ENCODE peak calls at places on chromosomes 5 and 9, in five cellular contexts. K, H, O, T and N are unnamed samples. For H3K4me1, the result is how much of the 10 kb centered on the place peaks cover.

GRCh38 chr5:9430306-9430705 is 115.6 kb downstream of the SEMA5A start:
- DNase-seq in K (no peak), H (no peak), O (no peak), T (no peak), N (no peak)

GRCh38 chr5:173884402-173885053 is 3.6 kb upstream of the CPEB4 start:
- DNase-seq in K (no peak), H (no peak), O (no peak), T (no peak), N (no peak)

GRCh38 chr9:111874500-111874899 is 22.1 kb upstream of the UGCG start:
- DNase-seq in K (no peak), H (no peak), O (no peak), T (no peak), N (no peak)

GRCh38 chr5:168407222-168407621 is 79.0 kb upstream of the RARS1 start:
- DNase-seq in K (no peak), H (no peak), O (no peak), T (no peak), N (no peak)

GRCh38 chr9:16689352-16689938 is 181.0 kb downstream of the BNC2 start:
- DNase-seq in K (peak), H (no peak), O (peak), T (no peak), N (no peak)

GRCh38 chr5:53426878-53427277 is 53.6 kb upstream of the FST start:
- DNase-seq in K (no peak), H (no peak), O (no peak), T (no peak), N (no peak)

GRCh38 chr5:136769900-136770684 is 404.7 kb upstream of the TRPC7 start:
- DNase-seq in K (peak), H (peak), O (peak), T (peak), N (peak)

GRCh38 chr5:55603947-55604346 is 69.2 kb upstream of the PLPP1 start:
- DNase-seq in K (no peak), H (peak), O (no peak), T (no peak), N (no peak)

GRCh38 chr5:133930061-133930823 is 38.2 kb downstream of the C5orf15 start:
- DNase-seq in K (peak), H (no peak), O (no peak), T (no peak), N (no peak)

GRCh38 chr5:143023447-143024096 is 253.4 kb downstream of the ARHGAP26 start:
- DNase-seq in K (peak), H (no peak), O (peak), T (no peak), N (peak)

GRCh38 chr5:66080664-66081063 is 63.4 kb upstream of the SREK1 start:
- DNase-seq in K (no peak), H (no peak), O (no peak), T (no peak), N (no peak)

GRCh38 chr9:71514344-71514975 is 253.9 kb downstream of the CEMIP2 start:
- DNase-seq in K (no peak), H (no peak), O (no peak), T (no peak), N (no peak)

GRCh38 chr5:100889896-100890295 is 13.2 kb downstream of the ST8SIA4 start:
- DNase-seq in K (no peak), H (no peak), O (no peak), T (no peak), N (no peak)

GRCh38 chr5:100890514-100891008 is 12.5 kb downstream of the ST8SIA4 start:
- DNase-seq in K (no peak), H (no peak), O (no peak), T (no peak), N (no peak)

GRCh38 chr5:100889165-100889564 is 13.9 kb downstream of the ST8SIA4 start:
- DNase-seq in K (no peak), H (no peak), O (no peak), T (no peak), N (no peak)
- H3K4me1 ChIP-seq in K (under half), H (under half), O (under half), T (under half), N (under half)

DNA sequence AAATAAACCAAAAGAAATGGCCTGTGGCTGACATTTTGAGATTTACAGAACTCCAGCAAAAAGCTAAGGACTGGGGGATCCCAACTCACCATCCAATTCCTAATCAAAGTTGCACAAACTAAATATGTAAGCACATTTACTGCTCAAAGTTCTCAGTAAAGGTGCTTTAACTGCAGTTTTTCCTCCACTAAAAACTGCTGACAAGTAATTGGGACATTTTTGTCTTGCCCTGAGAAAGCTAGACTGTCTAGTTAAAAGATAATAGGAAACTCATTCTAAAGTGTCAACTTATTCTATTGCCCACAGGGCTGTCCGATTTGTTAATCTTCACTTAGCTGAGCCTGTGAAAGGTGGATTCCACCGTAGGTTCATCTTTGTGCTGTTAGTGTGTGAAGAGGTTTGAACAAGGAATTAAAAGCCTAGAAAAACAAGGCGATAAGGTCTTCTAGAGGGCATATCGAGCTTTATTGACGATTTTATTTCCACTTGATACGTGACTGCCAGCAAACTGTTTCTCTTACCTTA is 1.0 kb downstream of the DOCK8 start:
- DNase-seq in K (no peak), H (no peak), O (no peak), T (no peak), N (no peak)
- H3K4me3 ChIP-seq in K (peak), H (no peak), O (peak), T (peak), N (peak)

GRCh38 chr9:73116030-73116429 is 35.6 kb upstream of the ANXA1 start:
- DNase-seq in K (no peak), H (no peak), O (no peak), T (no peak), N (no peak)

GRCh38 chr9:73121375-73121935 is 30.2 kb upstream of the ANXA1 start:
- DNase-seq in K (no peak), H (no peak), O (no peak), T (no peak), N (no peak)

GRCh38 chr9:73118898-73119554 is 32.6 kb upstream of the ANXA1 start:
- DNase-seq in K (no peak), H (no peak), O (no peak), T (peak), N (no peak)

GRCh38 chr9:73116880-73117279 is 34.8 kb upstream of the ANXA1 start:
- DNase-seq in K (no peak), H (no peak), O (no peak), T (no peak), N (no peak)

DNA sequence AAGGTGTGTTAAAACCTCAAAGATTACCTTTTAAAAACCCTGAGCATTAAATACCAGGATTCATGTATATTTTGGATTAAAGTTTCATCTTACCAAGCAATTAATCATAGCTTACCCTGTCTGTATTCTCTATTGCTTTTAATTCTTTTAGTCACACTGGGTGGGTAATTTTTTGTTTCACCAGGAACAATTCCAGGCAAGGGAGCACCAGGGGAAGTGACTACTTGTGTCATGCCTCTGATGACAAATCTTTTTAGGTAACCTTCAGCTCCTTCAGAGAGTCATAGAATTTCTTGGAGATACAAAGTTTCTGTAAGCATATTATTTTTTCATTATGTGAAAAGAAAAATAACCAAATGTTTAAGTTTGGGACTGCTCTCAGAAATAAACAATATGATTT is 33.4 kb upstream of the ANXA1 start:
- DNase-seq in K (no peak), H (no peak), O (no peak), T (no peak), N (no peak)
- H3K27ac ChIP-seq in K (no peak), H (no peak), O (no peak), T (peak), N (no peak)

GRCh38 chr9:130212543-130213297 is 40.5 kb downstream of the NCS1 start:
- DNase-seq in K (peak), H (no peak), O (no peak), T (no peak), N (no peak)

GRCh38 chr9:130215341-130216119 is 43.3 kb downstream of the NCS1 start:
- DNase-seq in K (no peak), H (no peak), O (no peak), T (no peak), N (no peak)

GRCh38 chr9:130213898-130214761 is 41.9 kb downstream of the NCS1 start:
- DNase-seq in K (peak), H (no peak), O (no peak), T (no peak), N (peak)

GRCh38 chr9:130217838-130218237 is 45.6 kb downstream of the NCS1 start:
- DNase-seq in K (no peak), H (no peak), O (no peak), T (no peak), N (no peak)

GRCh38 chr9:130214921-130215320 is 42.7 kb downstream of the NCS1 start:
- DNase-seq in K (no peak), H (no peak), O (no peak), T (no peak), N (peak)
- H3K4me1 ChIP-seq in K (under half), H (under half), O (under half), T (under half), N (under half)

GRCh38 chr5:171092194-171092593 is 216.9 kb upstream of the TLX3 start:
- DNase-seq in K (no peak), H (no peak), O (no peak), T (no peak), N (no peak)
- H3K4me3 ChIP-seq in K (no peak), H (no peak), O (no peak), T (no peak), N (no peak)

GRCh38 chr5:154696891-154697290 is 58.3 kb upstream of the LARP1 start:
- DNase-seq in K (no peak), H (no peak), O (no peak), T (no peak), N (no peak)

GRCh38 chr5:154697335-154697734 is 57.8 kb upstream of the LARP1 start:
- DNase-seq in K (no peak), H (no peak), O (no peak), T (no peak), N (no peak)

GRCh38 chr5:154701181-154701580 is 54.0 kb upstream of the LARP1 start:
- DNase-seq in K (no peak), H (no peak), O (no peak), T (no peak), N (no peak)

GRCh38 chr5:154702477-154702876 is 52.7 kb upstream of the LARP1 start:
- DNase-seq in K (no peak), H (no peak), O (no peak), T (no peak), N (no peak)

DNA sequence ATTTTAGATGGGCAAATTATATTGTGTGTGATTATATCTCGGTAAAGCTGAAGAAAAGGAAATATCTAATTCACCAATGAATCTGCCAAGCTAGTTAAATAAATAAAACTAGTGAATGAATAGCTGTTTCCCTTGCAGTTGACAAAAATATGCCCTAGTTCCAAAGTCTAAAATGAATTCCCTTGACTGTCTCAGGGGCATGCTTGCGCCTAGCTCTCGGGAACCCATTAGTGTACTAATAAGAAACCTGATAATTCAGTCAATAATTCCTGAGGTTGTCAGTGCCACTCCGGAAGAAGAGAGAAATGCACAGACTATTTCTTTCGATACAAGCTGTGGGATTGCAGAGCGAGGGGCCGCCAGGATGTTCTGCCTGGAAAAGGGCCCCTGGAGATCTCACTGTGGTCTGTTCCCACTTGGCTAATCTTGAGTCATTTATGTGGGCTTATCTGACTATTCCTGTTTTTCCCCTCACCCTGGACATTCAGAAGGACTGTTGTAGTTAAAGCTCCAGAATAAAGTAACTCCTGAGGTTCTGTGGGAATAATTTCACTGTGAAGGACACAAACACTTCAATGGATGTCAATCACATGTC is 56.4 kb upstream of the LARP1 start:
- DNase-seq in K (no peak), H (no peak), O (no peak), T (no peak), N (no peak)
- H3K27ac ChIP-seq in K (no peak), H (no peak), O (no peak), T (no peak), N (no peak)

DNA sequence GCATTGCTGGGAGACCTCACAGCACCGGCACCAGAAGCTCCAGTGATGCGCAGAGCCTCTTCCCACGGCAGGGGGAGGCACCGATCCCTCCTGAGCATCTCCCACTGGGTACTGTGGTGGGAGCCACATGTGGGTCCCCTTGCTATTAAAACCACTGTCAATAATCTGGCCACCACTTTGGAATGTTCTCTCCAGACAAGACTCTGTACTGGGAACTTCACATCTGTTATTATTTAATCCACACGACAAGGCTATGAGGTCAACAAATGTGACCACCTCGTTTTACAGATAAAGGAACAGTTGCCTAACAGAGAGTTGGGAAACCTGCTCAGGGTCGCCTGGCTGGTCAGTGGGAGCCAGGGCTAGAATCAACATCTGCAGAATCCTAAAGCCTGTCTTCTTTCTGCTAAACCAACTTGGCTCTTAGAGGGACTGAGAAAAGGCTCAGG is 72.7 kb downstream of the EPB41L4B start:
- DNase-seq in K (no peak), H (no peak), O (no peak), T (peak), N (no peak)
- H3K4me1 ChIP-seq in K (under half), H (under half), O (under half), T (half or more), N (under half)